ENCODE peak calls at places on chromosome 20, in five cellular contexts. One of them, this sample, is unnamed.

GRCh38 chr20:6533828-6534388 is 233.6 kb upstream of the BMP2 start:
- DNase-seq in CD4-positive, alpha-beta T cell: no peak
- DNase-seq in HepG2: no peak
- DNase-seq in substantia nigra: no peak
- DNase-seq in pancreas: no peak
- DNase-seq in this sample: peak

GRCh38 chr20:41148956-41149355 is 11.6 kb downstream of the PLCG1 start:
- DNase-seq in CD4-positive, alpha-beta T cell: no peak
- DNase-seq in pancreas: no peak
- DNase-seq in substantia nigra: no peak
- DNase-seq in HepG2: no peak
- DNase-seq in this sample: no peak

GRCh38 chr20:19692685-19693119 is 65.4 kb upstream of the RIN2 start:
- DNase-seq in pancreas: peak
- DNase-seq in CD4-positive, alpha-beta T cell: peak
- DNase-seq in HepG2: peak
- DNase-seq in substantia nigra: peak
- DNase-seq in this sample: peak

GRCh38 chr20:53023717-53024116 is 51.6 kb downstream of the TSHZ2 start:
- DNase-seq in substantia nigra: no peak
- DNase-seq in pancreas: no peak
- DNase-seq in CD4-positive, alpha-beta T cell: no peak
- DNase-seq in HepG2: no peak
- DNase-seq in this sample: no peak

GRCh38 chr20:47905628-47906487 is 120.6 kb upstream of the SULF2 start:
- DNase-seq in HepG2: no peak
- DNase-seq in CD4-positive, alpha-beta T cell: no peak
- DNase-seq in substantia nigra: no peak
- DNase-seq in pancreas: no peak
- DNase-seq in this sample: no peak

GRCh38 chr20:19317240-19318069 is 105.0 kb downstream of the SLC24A3 start:
- DNase-seq in HepG2: no peak
- DNase-seq in substantia nigra: no peak
- DNase-seq in CD4-positive, alpha-beta T cell: no peak
- DNase-seq in pancreas: no peak
- DNase-seq in this sample: no peak

GRCh38 chr20:50169329-50169823 is 15.9 kb upstream of the PEDS1 start:
- DNase-seq in pancreas: peak
- DNase-seq in CD4-positive, alpha-beta T cell: peak
- DNase-seq in HepG2: peak
- DNase-seq in substantia nigra: peak
- DNase-seq in this sample: peak

GRCh38 chr20:25389381-25389857 is 1.2 kb downstream of the ABHD12 start:
- DNase-seq in HepG2: no peak
- DNase-seq in pancreas: no peak
- DNase-seq in CD4-positive, alpha-beta T cell: peak
- DNase-seq in substantia nigra: no peak
- DNase-seq in this sample: no peak

GRCh38 chr20:58718729-58719128 is 26.1 kb downstream of the NPEPL1 start:
- DNase-seq in CD4-positive, alpha-beta T cell: no peak
- DNase-seq in pancreas: peak
- DNase-seq in HepG2: no peak
- DNase-seq in substantia nigra: no peak
- DNase-seq in this sample: no peak

GRCh38 chr20:19828233-19828632 is 70.2 kb downstream of the RIN2 start:
- DNase-seq in pancreas: no peak
- DNase-seq in HepG2: peak
- DNase-seq in CD4-positive, alpha-beta T cell: no peak
- DNase-seq in substantia nigra: no peak
- DNase-seq in this sample: no peak

GRCh38 chr20:32448306-32449056 is 90.3 kb downstream of the ASXL1 start:
- DNase-seq in pancreas: peak
- DNase-seq in CD4-positive, alpha-beta T cell: no peak
- DNase-seq in substantia nigra: peak
- DNase-seq in HepG2: no peak
- DNase-seq in this sample: no peak

GRCh38 chr20:32445539-32446273 is 87.6 kb downstream of the ASXL1 start:
- DNase-seq in pancreas: no peak
- DNase-seq in substantia nigra: peak
- DNase-seq in CD4-positive, alpha-beta T cell: no peak
- DNase-seq in HepG2: no peak
- DNase-seq in this sample: peak

GRCh38 chr20:32447136-32448027 is 89.3 kb downstream of the ASXL1 start:
- DNase-seq in CD4-positive, alpha-beta T cell: no peak
- DNase-seq in pancreas: no peak
- DNase-seq in HepG2: no peak
- DNase-seq in substantia nigra: no peak
- DNase-seq in this sample: peak

GRCh38 chr20:32444474-32445220 is 86.5 kb downstream of the ASXL1 start:
- DNase-seq in substantia nigra: no peak
- DNase-seq in CD4-positive, alpha-beta T cell: no peak
- DNase-seq in HepG2: no peak
- DNase-seq in pancreas: no peak
- DNase-seq in this sample: no peak

GRCh38 chr20:32446301-32447100 is 88.4 kb downstream of the ASXL1 start:
- DNase-seq in pancreas: no peak
- DNase-seq in substantia nigra: no peak
- DNase-seq in HepG2: no peak
- DNase-seq in CD4-positive, alpha-beta T cell: no peak
- DNase-seq in this sample: peak
- H3K27ac ChIP-seq in pancreas: no peak
- H3K27ac ChIP-seq in substantia nigra: peak
- H3K27ac ChIP-seq in HepG2: no peak
- H3K27ac ChIP-seq in CD4-positive, alpha-beta T cell: peak
- H3K27ac ChIP-seq in this sample: no peak

GRCh38 chr20:10556519-10557083 is 117.2 kb downstream of the JAG1 start:
- DNase-seq in HepG2: no peak
- DNase-seq in CD4-positive, alpha-beta T cell: no peak
- DNase-seq in pancreas: no peak
- DNase-seq in substantia nigra: no peak
- DNase-seq in this sample: no peak
- H3K27ac ChIP-seq in HepG2: peak
- H3K27ac ChIP-seq in CD4-positive, alpha-beta T cell: no peak
- H3K27ac ChIP-seq in pancreas: no peak
- H3K27ac ChIP-seq in substantia nigra: no peak
- H3K27ac ChIP-seq in this sample: peak

DNA sequence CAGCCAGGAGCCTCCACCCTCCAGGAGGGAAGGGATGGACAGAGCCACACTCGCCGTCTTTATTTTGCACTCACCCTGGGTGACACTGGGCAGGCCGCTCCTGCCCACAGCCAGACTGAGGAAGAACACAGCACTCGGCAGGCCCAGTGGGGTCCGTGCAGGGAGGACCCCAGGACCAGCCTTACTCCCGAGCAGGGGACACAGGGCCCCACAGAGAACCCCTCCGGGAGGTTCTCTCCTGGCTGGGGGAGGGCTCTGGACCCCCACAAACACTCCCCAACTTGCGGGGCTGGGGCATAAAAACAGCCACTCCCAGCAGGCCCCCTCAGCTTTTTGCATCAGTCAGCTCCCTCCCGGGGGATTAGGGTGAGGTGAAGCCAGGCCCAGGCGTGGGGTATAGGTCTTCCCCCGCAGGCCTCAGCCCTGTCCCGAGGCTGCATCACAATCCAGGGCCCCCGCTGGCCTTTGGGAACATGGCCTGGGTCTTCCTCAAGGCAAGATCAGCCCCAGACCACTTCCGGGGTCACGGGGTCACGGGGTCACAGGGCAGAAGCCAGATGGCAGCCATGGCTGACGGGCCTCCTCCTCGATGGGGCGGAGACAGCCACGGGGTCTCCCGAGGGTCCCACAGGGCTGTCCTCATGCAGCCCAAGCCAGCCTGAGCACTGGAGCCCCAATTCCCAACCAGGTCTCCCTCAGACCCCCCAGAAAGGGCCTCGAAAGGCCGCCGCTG is 3.2 kb downstream of the TNFRSF6B start:
- DNase-seq in HepG2: no peak
- DNase-seq in CD4-positive, alpha-beta T cell: no peak
- DNase-seq in pancreas: no peak
- DNase-seq in substantia nigra: no peak
- DNase-seq in this sample: no peak
- H3K27ac ChIP-seq in HepG2: no peak
- H3K27ac ChIP-seq in CD4-positive, alpha-beta T cell: no peak
- H3K27ac ChIP-seq in pancreas: no peak
- H3K27ac ChIP-seq in substantia nigra: no peak
- H3K27ac ChIP-seq in this sample: peak

GRCh38 chr20:54174452-54175175 is 828 bp upstream of the CYP24A1 start:
- DNase-seq in HepG2: peak
- DNase-seq in substantia nigra: no peak
- DNase-seq in CD4-positive, alpha-beta T cell: no peak
- DNase-seq in pancreas: no peak
- DNase-seq in this sample: no peak
- H3K27ac ChIP-seq in HepG2: peak
- H3K27ac ChIP-seq in substantia nigra: no peak
- H3K27ac ChIP-seq in CD4-positive, alpha-beta T cell: no peak
- H3K27ac ChIP-seq in pancreas: no peak
- H3K27ac ChIP-seq in this sample: peak

GRCh38 chr20:48970681-48971370 is 49.3 kb downstream of the ARFGEF2 start:
- DNase-seq in HepG2: no peak
- DNase-seq in substantia nigra: no peak
- DNase-seq in CD4-positive, alpha-beta T cell: no peak
- DNase-seq in pancreas: no peak
- DNase-seq in this sample: no peak

GRCh38 chr20:48959902-48960550 is 38.5 kb downstream of the ARFGEF2 start:
- DNase-seq in HepG2: no peak
- DNase-seq in substantia nigra: no peak
- DNase-seq in pancreas: no peak
- DNase-seq in CD4-positive, alpha-beta T cell: no peak
- DNase-seq in this sample: no peak

GRCh38 chr20:48962976-48963730 is 41.6 kb downstream of the ARFGEF2 start:
- DNase-seq in pancreas: no peak
- DNase-seq in CD4-positive, alpha-beta T cell: no peak
- DNase-seq in substantia nigra: no peak
- DNase-seq in HepG2: no peak
- DNase-seq in this sample: peak

GRCh38 chr20:48965189-48965910 is 43.8 kb downstream of the ARFGEF2 start:
- DNase-seq in HepG2: no peak
- DNase-seq in CD4-positive, alpha-beta T cell: no peak
- DNase-seq in substantia nigra: no peak
- DNase-seq in pancreas: no peak
- DNase-seq in this sample: no peak
- H3K27ac ChIP-seq in HepG2: no peak
- H3K27ac ChIP-seq in CD4-positive, alpha-beta T cell: no peak
- H3K27ac ChIP-seq in substantia nigra: peak
- H3K27ac ChIP-seq in pancreas: no peak
- H3K27ac ChIP-seq in this sample: no peak

GRCh38 chr20:34512266-34512954 is 3.8 kb upstream of the DYNLRB1 start:
- DNase-seq in CD4-positive, alpha-beta T cell: no peak
- DNase-seq in HepG2: peak
- DNase-seq in pancreas: no peak
- DNase-seq in substantia nigra: no peak
- DNase-seq in this sample: peak
- H3K27ac ChIP-seq in CD4-positive, alpha-beta T cell: no peak
- H3K27ac ChIP-seq in HepG2: peak
- H3K27ac ChIP-seq in pancreas: no peak
- H3K27ac ChIP-seq in substantia nigra: peak
- H3K27ac ChIP-seq in this sample: peak

GRCh38 chr20:17620371-17621228 is 50.7 kb downstream of the DSTN start:
- DNase-seq in HepG2: no peak
- DNase-seq in pancreas: no peak
- DNase-seq in CD4-positive, alpha-beta T cell: no peak
- DNase-seq in substantia nigra: no peak
- DNase-seq in this sample: peak

GRCh38 chr20:17617868-17618672 is 48.2 kb downstream of the DSTN start:
- DNase-seq in substantia nigra: peak
- DNase-seq in HepG2: no peak
- DNase-seq in CD4-positive, alpha-beta T cell: no peak
- DNase-seq in pancreas: peak
- DNase-seq in this sample: peak

GRCh38 chr20:17618673-17619013 is 48.8 kb downstream of the DSTN start:
- DNase-seq in pancreas: no peak
- DNase-seq in HepG2: no peak
- DNase-seq in CD4-positive, alpha-beta T cell: no peak
- DNase-seq in substantia nigra: no peak
- DNase-seq in this sample: no peak

GRCh38 chr20:17621229-17621968 is 51.5 kb downstream of the DSTN start:
- DNase-seq in CD4-positive, alpha-beta T cell: no peak
- DNase-seq in HepG2: no peak
- DNase-seq in pancreas: no peak
- DNase-seq in substantia nigra: no peak
- DNase-seq in this sample: peak

GRCh38 chr20:17619351-17620093 is 49.6 kb downstream of the DSTN start:
- DNase-seq in CD4-positive, alpha-beta T cell: no peak
- DNase-seq in pancreas: no peak
- DNase-seq in substantia nigra: no peak
- DNase-seq in HepG2: no peak
- DNase-seq in this sample: peak
- H3K27ac ChIP-seq in CD4-positive, alpha-beta T cell: no peak
- H3K27ac ChIP-seq in pancreas: no peak
- H3K27ac ChIP-seq in substantia nigra: no peak
- H3K27ac ChIP-seq in HepG2: no peak
- H3K27ac ChIP-seq in this sample: no peak

GRCh38 chr20:35618032-35618371 is 2.4 kb downstream of the SPAG4 start:
- DNase-seq in HepG2: no peak
- DNase-seq in CD4-positive, alpha-beta T cell: no peak
- DNase-seq in pancreas: no peak
- DNase-seq in substantia nigra: no peak
- DNase-seq in this sample: no peak
- H3K27ac ChIP-seq in HepG2: peak
- H3K27ac ChIP-seq in CD4-positive, alpha-beta T cell: no peak
- H3K27ac ChIP-seq in pancreas: no peak
- H3K27ac ChIP-seq in substantia nigra: no peak
- H3K27ac ChIP-seq in this sample: peak

GRCh38 chr20:23628402-23629016 is 9.2 kb downstream of the CST3 start:
- DNase-seq in pancreas: no peak
- DNase-seq in HepG2: no peak
- DNase-seq in CD4-positive, alpha-beta T cell: no peak
- DNase-seq in substantia nigra: no peak
- DNase-seq in this sample: no peak
- H3K27ac ChIP-seq in pancreas: no peak
- H3K27ac ChIP-seq in HepG2: peak
- H3K27ac ChIP-seq in CD4-positive, alpha-beta T cell: no peak
- H3K27ac ChIP-seq in substantia nigra: no peak
- H3K27ac ChIP-seq in this sample: no peak

DNA sequence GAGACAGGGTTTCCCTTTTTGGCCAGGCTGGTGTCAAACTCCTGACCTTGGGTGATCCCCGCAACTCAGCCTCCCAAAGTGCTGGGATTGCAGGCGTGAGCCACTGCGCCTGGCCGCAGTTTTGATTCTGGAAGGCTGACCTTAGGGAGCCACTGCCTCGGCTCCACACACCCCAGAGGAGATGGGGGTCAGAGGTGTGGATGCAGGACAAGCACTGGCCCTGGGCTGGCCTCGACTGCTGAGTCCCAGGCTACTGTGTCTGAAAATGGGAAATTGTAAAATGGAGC is 1.5 kb downstream of the ZBP1 start:
- DNase-seq in CD4-positive, alpha-beta T cell: no peak
- DNase-seq in pancreas: no peak
- DNase-seq in HepG2: no peak
- DNase-seq in substantia nigra: no peak
- DNase-seq in this sample: no peak
- H3K27ac ChIP-seq in CD4-positive, alpha-beta T cell: peak
- H3K27ac ChIP-seq in pancreas: no peak
- H3K27ac ChIP-seq in HepG2: no peak
- H3K27ac ChIP-seq in substantia nigra: no peak
- H3K27ac ChIP-seq in this sample: no peak

This sample was measured in thyroid gland.